ENCODE peak calls at places on chromosomes 7 and 10, in six cellular contexts. U, Z, A, T, L and G are unnamed samples.
A peak's percentile ranks its signal among the peaks of the same experiment; 100 is the strongest.

GRCh38 chr7:12297709-12298108 is 86.6 kb downstream of the TMEM106B start:
- DNase-seq in U (no peak), Z (no peak), A (no peak), T (no peak), L (no peak), G (no peak)

GRCh38 chr7:12741951-12742575 is 54.6 kb downstream of the ARL4A start:
- DNase-seq in U (no peak), Z (no peak), A (no peak), T (no peak), L (peak; percentile 17), G (peak; percentile 37)

GRCh38 chr7:53111061-53111460 is 75.6 kb downstream of the POM121L12 start:
- DNase-seq in U (no peak), Z (no peak), A (no peak), T (no peak), L (no peak), G (no peak)

GRCh38 chr10:89550509-89550908 is 15.1 kb upstream of the SLC16A12 start:
- DNase-seq in U (no peak), Z (no peak), A (no peak), T (no peak), L (peak; percentile 56), G (peak; percentile 40)

GRCh38 chr10:67107670-67108069 is 181.8 kb downstream of the LRRTM3 start:
- DNase-seq in U (no peak), Z (no peak), A (no peak), T (no peak), L (no peak), G (no peak)

GRCh38 chr10:18607503-18607902 is 43.9 kb downstream of the NSUN6 start:
- DNase-seq in U (no peak), Z (peak; percentile 69), A (no peak), T (no peak), L (peak; percentile 83), G (peak; percentile 94)

GRCh38 chr7:88522771-88523316 is 216.2 kb upstream of the STEAP4 start:
- DNase-seq in U (no peak), Z (no peak), A (no peak), T (no peak), L (no peak), G (no peak)

GRCh38 chr10:60914676-60915075 is 29.3 kb downstream of the RHOBTB1 start:
- DNase-seq in U (no peak), Z (peak; percentile 86), A (no peak), T (no peak), L (peak; percentile 97), G (peak; percentile 87)

GRCh38 chr10:1379601-1380000 is 323.4 kb downstream of the WDR37 start:
- DNase-seq in U (no peak), Z (no peak), A (peak; percentile 54), T (no peak), L (no peak), G (no peak)